ENCODE peak calls at places on chromosomes 16 and 17, in eight cellular contexts. O is SK-N-SH, K is A549, R is sigmoid colon, L is suprapubic skin, C is tibial nerve, G is transverse colon, D is stomach. W is an unnamed sample.

GRCh38 chr17:4807534-4808377 is 804 bp downstream of the PLD2 start:
- DNase-seq in C (no peak), R (no peak), K (peak; percentile 44), O (peak; percentile 70), G (peak; percentile 15), L (no peak), D (no peak), W (peak; percentile 39)

GRCh38 chr16:29777576-29778360 is at the start of gene ZG16:
- DNase-seq in K (no peak), O (no peak), G (no peak), D (no peak), L (no peak), R (no peak), C (no peak), W (no peak)

GRCh38 chr16:35188288-35189155 is 1729.1 kb downstream of the TP53TG3F start:
- DNase-seq in L (no peak), K (no peak), O (peak; percentile 63), C (no peak), D (no peak), G (no peak), R (no peak), W (no peak)

GRCh38 chr17:57102122-57102521 is 17.1 kb downstream of the AKAP1 start:
- DNase-seq in C (no peak), G (no peak), D (no peak), L (no peak), R (no peak), O (no peak), K (no peak), W (no peak)

GRCh38 chr17:62038248-62038647 is 26.8 kb downstream of the MED13 start:
- DNase-seq in G (no peak), D (no peak), O (no peak), L (no peak), K (no peak), R (no peak), C (no peak), W (no peak)

GRCh38 chr17:2137342-2138098 is 82.6 kb downstream of the HIC1 start:
- DNase-seq in G (peak; percentile 30), O (no peak), D (no peak), K (no peak), C (no peak), L (no peak), R (no peak), W (no peak)

GRCh38 chr17:8794636-8795035 is 4.5 kb downstream of the MFSD6L start:
- DNase-seq in K (no peak), L (no peak), C (no peak), D (no peak), R (no peak), O (no peak), G (no peak), W (no peak)

GRCh38 chr16:10250137-10250850 is 68.1 kb upstream of the GRIN2A start:
- DNase-seq in D (no peak), G (no peak), C (no peak), L (no peak), K (no peak), R (no peak), O (no peak), W (no peak)

GRCh38 chr17:79220715-79221291 is 146.2 kb downstream of the ENGASE start:
- DNase-seq in D (no peak), C (no peak), L (no peak), R (no peak), G (no peak), O (no peak), K (no peak), W (no peak)

GRCh38 chr17:17400566-17401184 is 76.1 kb upstream of the MED9 start:
- DNase-seq in K (no peak), O (no peak), D (no peak), C (no peak), G (no peak), L (no peak), R (no peak), W (no peak)

GRCh38 chr17:45702666-45703266 is 81.4 kb upstream of the CRHR1 start:
- DNase-seq in G (no peak), D (no peak), O (no peak), C (no peak), R (no peak), K (no peak), L (no peak), W (no peak)

GRCh38 chr17:42179911-42180410 is 981 bp downstream of the KCNH4 start:
- DNase-seq in G (peak; percentile 34), O (peak; percentile 62), K (no peak), L (peak; percentile 67), R (no peak), C (no peak), D (peak; percentile 38), W (peak; percentile 69)

GRCh38 chr17:2299756-2300155 is 3.8 kb downstream of the SMG6 start:
- DNase-seq in R (no peak), G (no peak), D (no peak), C (no peak), K (no peak), O (no peak), L (no peak), W (no peak)

GRCh38 chr16:87812200-87812656 is 46.4 kb upstream of the KLHDC4 start:
- DNase-seq in D (no peak), C (no peak), L (no peak), G (no peak), K (no peak), R (peak; percentile 46), O (peak; percentile 65), W (no peak)

GRCh38 chr17:7914771-7915610 is 1.1 kb downstream of the RNF227 start:
- DNase-seq in R (peak; percentile 80), K (peak; percentile 36), L (no peak), D (no peak), C (peak; percentile 52), O (no peak), G (peak; percentile 29), W (peak; percentile 67)

GRCh38 chr17:59331929-59332889 is 754 bp downstream of the YPEL2 start:
- DNase-seq in L (peak; percentile 81), K (no peak), R (peak; percentile 79), D (peak; percentile 57), O (peak; percentile 78), C (peak; percentile 41), G (peak; percentile 51), W (peak; percentile 57)

GRCh38 chr17:79179334-79179733 is 104.7 kb downstream of the ENGASE start:
- DNase-seq in C (no peak), R (no peak), G (no peak), O (no peak), D (no peak), K (no peak), L (no peak), W (no peak)

GRCh38 chr17:58382108-58382884 is 30.3 kb upstream of the SUPT4H1 start:
- DNase-seq in R (no peak), L (no peak), K (no peak), D (no peak), O (no peak), C (no peak), G (no peak), W (no peak)

GRCh38 chr17:4229627-4230026 is 34.2 kb downstream of the ANKFY1 start:
- DNase-seq in O (no peak), D (no peak), R (peak; percentile 87), G (peak; percentile 33), L (peak; percentile 76), K (no peak), C (peak; percentile 56), W (peak; percentile 64)

GRCh38 chr16:75267631-75268264 is 16.3 kb upstream of the BCAR1 start:
- DNase-seq in O (peak; percentile 38), L (peak; percentile 73), G (peak; percentile 84), R (peak; percentile 82), C (no peak), D (peak; percentile 65), K (peak; percentile 96), W (peak; percentile 51)

GRCh38 chr16:19840524-19841110 is 44.0 kb downstream of the GPRC5B start:
- DNase-seq in R (no peak), K (no peak), L (no peak), O (no peak), G (no peak), C (no peak), D (no peak), W (no peak)

GRCh38 chr17:81420769-81421462 is 25.7 kb downstream of the BAHCC1 start:
- DNase-seq in R (no peak), G (no peak), O (no peak), K (no peak), D (peak; percentile 82), L (no peak), C (no peak), W (peak; percentile 74)
- TF ChIP-seq EP300 in R (no peak), G (no peak), O (no peak), K (no peak), D (no peak), L (no peak), C (peak; percentile 12), W (no peak)

DNA sequence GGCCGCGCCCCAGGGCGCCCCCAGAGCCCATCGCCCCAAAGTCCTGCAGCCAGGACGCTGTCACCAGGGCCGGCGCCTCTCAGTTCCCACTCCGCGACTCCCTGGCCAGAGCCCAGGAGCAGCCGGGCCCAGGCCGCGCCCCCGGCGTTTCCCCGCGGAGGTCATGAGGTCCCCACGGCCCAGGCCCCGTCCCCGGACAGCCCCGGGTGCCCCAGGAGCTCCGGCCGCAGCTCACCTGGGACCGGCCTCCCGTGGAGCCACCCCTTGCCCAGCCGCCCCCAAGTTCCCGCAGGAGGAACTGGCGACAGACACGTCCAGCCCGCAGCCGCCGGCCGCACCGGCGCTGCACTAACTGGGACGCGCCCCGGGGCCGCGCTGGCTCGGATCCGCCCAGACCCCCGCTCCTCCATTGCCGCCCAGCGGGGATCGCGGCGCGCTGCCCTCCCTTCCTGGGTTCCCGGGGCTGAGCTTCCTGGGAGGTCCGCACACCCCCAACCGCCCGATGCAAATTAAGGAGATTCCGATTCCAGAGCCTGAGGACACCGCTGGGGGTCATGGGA is 9.7 kb downstream of the AHSP start:
- DNase-seq in C (no peak), L (no peak), G (no peak), K (no peak), D (no peak), O (peak; percentile 57), R (no peak), W (no peak)
- TF ChIP-seq EP300 in C (no peak), L (no peak), G (no peak), K (no peak), D (no peak), O (no peak), R (no peak), W (no peak)

DNA sequence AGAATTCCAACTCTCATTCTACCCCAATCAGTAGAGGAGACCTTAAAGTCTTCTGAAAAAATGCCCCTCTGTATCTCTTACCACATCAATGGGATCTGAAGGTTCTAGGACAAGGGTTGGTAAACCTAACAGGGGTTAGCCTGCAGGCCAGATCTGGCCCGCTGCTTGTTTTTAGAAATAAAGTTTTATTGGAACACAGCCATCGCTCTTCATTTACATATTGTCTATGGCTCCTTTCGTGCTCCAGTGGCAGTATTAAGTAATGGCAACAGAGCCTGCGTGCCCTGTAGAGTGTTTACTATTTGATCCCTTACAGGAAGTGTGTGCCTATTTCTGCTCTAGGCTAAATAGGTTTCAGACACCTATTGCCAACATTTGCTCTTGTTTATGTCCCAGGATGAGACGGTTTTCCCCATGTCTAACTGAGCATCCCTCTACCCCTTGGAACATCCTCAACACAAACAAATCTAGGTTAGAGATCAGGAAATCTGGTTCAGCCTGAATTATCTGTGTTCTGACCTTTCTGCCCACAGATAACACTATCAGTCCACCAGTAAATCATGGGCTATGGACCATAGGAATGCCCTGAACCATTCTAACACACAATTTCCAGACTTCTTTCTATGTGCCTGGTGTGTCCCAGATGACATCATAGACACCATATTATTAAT is 44.2 kb upstream of the ERCC4 start:
- DNase-seq in L (no peak), G (no peak), O (no peak), K (no peak), D (no peak), R (no peak), C (no peak), W (no peak)
- TF ChIP-seq EP300 in L (no peak), G (no peak), O (no peak), K (no peak), D (no peak), R (no peak), C (no peak), W (no peak)

GRCh38 chr16:24847358-24847664 is 1.5 kb downstream of the SLC5A11 start:
- DNase-seq in D (no peak), L (no peak), G (no peak), O (no peak), K (no peak), R (no peak), C (no peak), W (no peak)
- TF ChIP-seq EP300 in D (no peak), L (no peak), G (no peak), O (no peak), K (no peak), R (no peak), C (no peak), W (no peak)

W was measured in ovary.